ENCODE peak calls at places on chromosomes 16 and 17, in seven cellular contexts. O is fibroblast of pulmonary artery, S is caudate nucleus, Y is AG10803, G is dermis blood vessel endothelial cell, I is NCI-H69, E is T-helper 1 cell. K is an unnamed sample.

GRCh38 chr17:58172369-58173071 is 5.7 kb downstream of the OR4D2 start:
- DNase-seq in O (peak; percentile 17), S (no peak), Y (no peak), G (peak; percentile 25), I (peak; percentile 78), E (no peak), K (peak; percentile 10)

GRCh38 chr16:76474048-76474447 is 196.8 kb downstream of the CNTNAP4 start:
- DNase-seq in O (no peak), S (no peak), Y (no peak), G (no peak), I (no peak), E (no peak), K (no peak)

GRCh38 chr17:75601057-75601987 is 13.7 kb downstream of the MYO15B start:
- DNase-seq in O (peak; percentile 46), S (no peak), Y (peak; percentile 20), G (peak; percentile 60), I (peak; percentile 87), E (no peak), K (peak; percentile 48)

GRCh38 chr17:1563786-1564613 is 1.4 kb upstream of the PITPNA start:
- DNase-seq in O (no peak), S (no peak), Y (no peak), G (no peak), I (peak; percentile 39), E (no peak), K (no peak)

GRCh38 chr17:69810326-69811035 is 264.5 kb upstream of the KCNJ16 start:
- DNase-seq in O (no peak), S (no peak), Y (no peak), G (no peak), I (no peak), E (no peak), K (no peak)

GRCh38 chr17:33014751-33015150 is 23.1 kb downstream of the SPACA3 start:
- DNase-seq in O (no peak), S (no peak), Y (no peak), G (no peak), I (peak; percentile 4), E (no peak), K (no peak)

GRCh38 chr16:72467157-72467759 is 295.3 kb upstream of the PMFBP1 start:
- DNase-seq in O (peak; percentile 78), S (no peak), Y (peak; percentile 61), G (peak; percentile 76), I (peak; percentile 69), E (no peak), K (peak; percentile 60)

GRCh38 chr16:85699628-85700027 is 10.9 kb upstream of the GINS2 start:
- DNase-seq in O (peak; percentile 37), S (peak; percentile 44), Y (peak; percentile 53), G (peak; percentile 24), I (no peak), E (no peak), K (peak; percentile 36)

GRCh38 chr17:51119415-51120356 is 982 bp downstream of the SPAG9 start:
- DNase-seq in O (peak; percentile 44), S (peak; percentile 37), Y (peak; percentile 41), G (peak; percentile 63), I (peak; percentile 71), E (peak; percentile 18), K (peak; percentile 52)

GRCh38 chr17:72591500-72592241 is 470.9 kb downstream of the SOX9 start:
- DNase-seq in O (peak; percentile 30), S (no peak), Y (no peak), G (no peak), I (peak; percentile 78), E (no peak), K (no peak)

GRCh38 chr17:27459433-27459832 is 3.2 kb downstream of the KSR1 start:
- DNase-seq in O (no peak), S (no peak), Y (no peak), G (no peak), I (no peak), E (no peak), K (no peak)

GRCh38 chr17:51487947-51488346 is 227.6 kb downstream of the UTP18 start:
- DNase-seq in O (no peak), S (no peak), Y (no peak), G (no peak), I (peak; percentile 54), E (no peak), K (peak; percentile 3)

GRCh38 chr16:3734758-3735221 is 17.5 kb upstream of the TRAP1 start:
- DNase-seq in O (no peak), S (no peak), Y (no peak), G (no peak), I (no peak), E (no peak), K (no peak)

GRCh38 chr17:46061435-46061834 is 62.4 kb downstream of the STH start:
- DNase-seq in O (peak; percentile 48), S (no peak), Y (no peak), G (peak; percentile 45), I (peak; percentile 37), E (no peak), K (peak; percentile 16)